ENCODE peak calls at places on chromosomes 16 and 17, in four cellular contexts. P is CD4-positive, alpha-beta T cell; Y is right lobe of liver; V is activated CD8-positive, alpha-beta T cell treated with anti-CD3 and anti-CD28 coated beads for 36 hours. M is an unnamed sample.

GRCh38 chr16:21097151-21097550 is 53.5 kb downstream of the DNAH3 start:
- DNase-seq in V (no peak), P (no peak), Y (no peak), M (no peak)

GRCh38 chr16:31361201-31362110 is 6.5 kb downstream of the ITGAX start:
- DNase-seq in Y (no peak), V (no peak), P (no peak), M (no peak)

GRCh38 chr16:83011939-83012338 is 385.2 kb downstream of the CDH13 start:
- DNase-seq in V (no peak), Y (no peak), P (no peak), M (no peak)

GRCh38 chr17:333626-334396 is 18.8 kb downstream of the RPH3AL start:
- DNase-seq in P (no peak), Y (peak), V (peak), M (peak)

GRCh38 chr17:2212328-2212981 is 91.1 kb downstream of the SMG6 start:
- DNase-seq in Y (no peak), V (no peak), P (no peak), M (no peak)

GRCh38 chr17:38554430-38555350 is 51.1 kb downstream of the SRCIN1 start:
- DNase-seq in V (no peak), Y (no peak), P (no peak), M (no peak)

GRCh38 chr17:77571562-77571981 is 386.9 kb upstream of the TNRC6C start:
- DNase-seq in Y (no peak), V (peak), P (peak), M (no peak)

GRCh38 chr17:81142301-81143199 is 22.8 kb upstream of the PVALEF start:
- DNase-seq in V (peak), P (peak), Y (peak), M (peak)

DNA sequence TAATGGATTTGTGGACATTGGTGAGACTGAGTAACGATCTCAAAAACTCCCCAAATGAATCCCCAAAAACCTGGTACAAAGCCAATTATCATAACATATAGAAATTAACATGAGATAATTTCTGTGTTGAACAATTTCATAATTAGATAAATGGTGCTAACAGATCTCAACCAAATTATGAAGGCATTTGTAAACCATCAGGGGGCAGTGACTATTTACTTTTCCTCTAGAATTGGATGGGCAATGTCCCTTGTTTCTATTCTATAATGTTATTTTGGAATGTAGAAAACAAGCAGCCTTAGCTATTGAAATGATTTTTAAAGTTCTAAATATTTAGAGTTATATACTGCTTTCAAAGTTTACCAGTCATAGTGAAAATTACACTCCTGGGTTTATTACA is 57.8 kb downstream of the MYH10 start:
- DNase-seq in P (no peak), Y (no peak), V (no peak), M (no peak)
- TF ChIP-seq CTCF in P (peak), Y (peak), V (no peak), M (no peak)

DNA sequence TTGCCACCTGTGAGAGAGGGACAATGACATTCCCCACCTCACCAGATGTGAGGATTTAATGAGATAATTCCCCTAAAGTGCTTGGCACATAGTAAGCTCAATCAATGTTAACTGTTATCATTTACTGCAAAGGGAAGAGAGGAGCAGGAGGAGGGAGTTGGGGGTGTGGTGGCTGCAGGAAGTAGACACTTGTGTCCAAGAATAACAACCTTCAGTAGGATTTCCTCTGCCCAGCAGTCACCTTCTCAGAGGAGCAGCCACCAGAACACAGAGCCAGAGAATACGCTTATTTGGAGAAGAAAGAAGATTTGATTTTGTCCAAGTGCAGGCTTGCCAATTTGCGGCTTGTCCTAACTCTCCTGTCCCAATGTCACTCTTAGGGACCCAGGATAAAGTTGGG is 10.2 kb downstream of the CBX4 start:
- DNase-seq in Y (no peak), V (no peak), P (no peak), M (no peak)
- TF ChIP-seq CTCF in Y (no peak), V (no peak), P (no peak), M (no peak)

GRCh38 chr17:42536048-42536371 is at the start of gene NAGLU:
- DNase-seq in P (peak), Y (peak), V (peak), M (peak)
- TF ChIP-seq CTCF in P (no peak), Y (no peak), V (no peak), M (peak)

DNA sequence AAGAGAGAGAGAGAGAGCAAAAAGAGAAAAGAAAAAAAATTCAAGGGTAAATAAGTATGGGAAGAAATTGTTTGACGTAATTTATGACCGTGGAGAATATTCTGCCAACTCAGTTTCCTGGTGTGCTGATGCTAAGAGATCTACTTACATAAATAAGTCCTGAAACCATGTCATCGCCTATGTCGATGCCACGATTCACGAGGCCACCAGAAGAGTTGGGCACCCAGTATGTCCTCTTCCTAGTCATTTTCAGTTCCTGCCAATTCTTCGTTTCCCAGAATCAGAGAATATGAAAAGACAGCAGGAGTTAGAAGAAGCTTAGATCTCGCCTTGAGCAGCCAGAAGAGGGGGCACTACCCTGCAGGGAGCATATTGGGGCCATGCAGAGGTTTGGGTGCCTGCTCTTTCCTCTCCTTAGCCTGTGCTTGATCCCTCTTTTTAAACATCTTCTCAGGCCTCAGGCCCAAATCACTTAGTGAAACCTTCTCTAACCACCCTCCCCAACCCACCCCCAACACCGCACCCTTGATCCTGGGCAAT is 12.4 kb upstream of the LONP2 start:
- DNase-seq in P (peak), Y (peak), V (peak), M (no peak)
- TF ChIP-seq CTCF in P (no peak), Y (peak), V (peak), M (peak)

GRCh38 chr16:8952281-8952751 is 11.4 kb downstream of the USP7 start:
- DNase-seq in P (no peak), Y (no peak), V (no peak), M (no peak)
- TF ChIP-seq CTCF in P (no peak), Y (no peak), V (no peak), M (no peak)

GRCh38 chr17:73841431-73842060 is 197.3 kb upstream of the SDK2 start:
- DNase-seq in Y (no peak), P (peak), V (peak), M (no peak)
- TF ChIP-seq CTCF in Y (peak), P (peak), V (peak), M (peak)

DNA sequence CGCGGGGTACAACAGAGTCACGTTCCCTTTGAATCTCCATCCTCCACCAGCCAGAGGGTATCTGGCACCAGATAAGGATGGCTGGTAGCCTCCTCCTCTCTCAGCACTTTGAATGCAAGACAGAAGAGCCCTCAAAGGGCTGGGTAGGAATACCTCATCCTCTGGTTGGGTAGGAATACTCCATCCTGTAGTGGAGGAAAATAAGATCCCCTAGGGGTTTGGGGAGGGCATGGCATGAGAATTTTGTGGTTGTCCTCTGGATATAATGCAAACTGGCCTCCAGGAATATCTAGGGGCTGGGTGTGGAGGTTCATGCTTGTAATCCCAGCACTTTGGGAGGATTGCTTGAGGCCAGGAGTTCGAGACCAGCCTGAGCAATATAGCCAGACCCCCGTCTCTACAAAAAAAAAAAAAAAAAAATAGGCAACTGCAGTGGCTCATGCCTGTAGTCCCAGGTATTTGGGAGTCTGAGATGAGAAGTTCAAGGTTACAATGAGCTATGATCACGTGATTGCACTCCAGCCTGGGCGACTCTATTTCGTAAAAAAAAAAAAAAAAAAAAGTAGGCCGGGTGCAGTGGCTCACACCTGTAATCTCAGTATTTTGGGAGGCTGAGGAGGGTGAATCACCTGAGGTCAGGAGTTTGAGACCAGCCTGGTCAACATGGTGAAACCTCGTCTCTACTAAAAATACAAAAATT is 2.7 kb downstream of the IGFBP4 start:
- DNase-seq in P (no peak), V (no peak), Y (no peak), M (no peak)
- TF ChIP-seq CTCF in P (no peak), V (no peak), Y (no peak), M (no peak)

DNA sequence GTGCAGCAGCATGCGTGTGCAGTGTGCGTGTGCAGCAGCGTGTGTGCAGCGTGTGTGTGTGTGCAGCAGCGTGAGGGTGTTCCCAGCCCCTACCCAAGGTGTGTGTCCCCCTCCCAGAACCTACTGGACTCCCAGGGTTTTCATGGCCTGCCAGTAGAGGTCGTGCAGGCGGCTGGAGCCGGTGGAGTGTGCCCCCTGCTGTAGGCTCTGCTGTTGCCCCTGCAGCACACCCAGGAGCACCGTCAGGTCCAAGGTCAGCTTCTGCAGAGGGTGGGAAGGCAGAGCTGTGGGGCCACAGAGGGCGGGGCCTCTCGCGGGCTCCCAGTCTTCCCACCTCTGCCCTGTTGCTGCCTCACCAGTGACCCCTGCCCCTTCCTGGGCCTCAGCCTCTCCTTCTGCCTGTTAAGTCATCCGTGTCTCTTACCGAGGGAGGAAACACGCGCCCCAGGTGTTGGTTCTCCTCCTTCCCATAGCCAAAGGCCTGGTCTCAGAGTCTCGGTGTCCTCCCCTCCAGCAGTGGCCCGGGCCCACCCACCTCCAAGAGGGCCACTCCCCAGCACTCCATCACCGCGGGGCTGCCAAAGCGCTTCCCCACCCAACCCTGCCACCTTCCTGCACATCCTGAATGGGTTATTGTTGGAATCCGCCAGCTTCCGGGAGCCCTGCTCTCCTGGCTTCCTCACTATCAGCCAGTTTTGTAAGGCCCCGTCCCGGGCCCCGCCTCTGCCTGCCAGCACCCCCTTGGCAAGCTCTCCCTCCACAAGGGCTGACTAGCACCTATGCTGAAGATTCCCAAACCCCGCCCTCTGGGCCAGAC is 14.8 kb downstream of the MYBBP1A start:
- DNase-seq in Y (no peak), V (no peak), P (no peak), M (no peak)
- TF ChIP-seq CTCF in Y (no peak), V (no peak), P (no peak), M (no peak)